ENCODE peak calls at places on chromosomes 7 and 10, in nine cellular contexts. E is H9, P is brain microvascular endothelial cell, W is lower lobe of right lung, X is substantia nigra, A is HepG2, D is caudate nucleus, N is neural progenitor cell, F is A549. S is an unnamed sample.

GRCh38 chr7:91465595-91466061 is 201.4 kb downstream of the FZD1 start:
- DNase-seq in E (no peak), P (peak), W (no peak), X (no peak), A (no peak), D (no peak), N (no peak), F (no peak), S (no peak)

GRCh38 chr10:126240483-126240882 is 147.8 kb downstream of the ADAM12 start:
- DNase-seq in E (no peak), P (peak), W (no peak), X (no peak), A (no peak), D (no peak), N (peak), F (no peak), S (no peak)

GRCh38 chr7:108181073-108181985 is 51.2 kb upstream of the LAMB4 start:
- DNase-seq in E (peak), P (peak), W (no peak), X (no peak), A (peak), D (no peak), N (peak), F (peak), S (no peak)

GRCh38 chr7:95578299-95578855 is 17.9 kb downstream of the PDK4 start:
- DNase-seq in E (no peak), P (no peak), W (no peak), X (no peak), A (no peak), D (no peak), N (no peak), F (no peak), S (no peak)

GRCh38 chr10:126734015-126734414 is 63.5 kb upstream of the C10orf90 start:
- DNase-seq in E (no peak), P (no peak), W (no peak), X (no peak), A (no peak), D (no peak), N (no peak), F (no peak), S (no peak)

GRCh38 chr7:16114633-16115032 is 306.7 kb downstream of the CRPPA start:
- DNase-seq in E (no peak), P (no peak), W (no peak), X (no peak), A (no peak), D (no peak), N (no peak), F (peak), S (peak)

GRCh38 chr7:117119192-117119924 is 166.1 kb downstream of the ST7 start:
- DNase-seq in E (peak), P (peak), W (peak), X (peak), A (peak), D (peak), N (peak), F (peak), S (peak)

GRCh38 chr7:32217841-32218467 is 147.7 kb upstream of the PDE1C start:
- DNase-seq in E (no peak), P (no peak), W (no peak), X (no peak), A (no peak), D (no peak), N (no peak), F (no peak), S (no peak)

GRCh38 chr7:25947669-25948516 is 204.1 kb upstream of the NFE2L3 start:
- DNase-seq in E (no peak), P (no peak), W (no peak), X (no peak), A (no peak), D (no peak), N (no peak), F (no peak), S (no peak)

GRCh38 chr7:47088329-47089067 is 493.4 kb downstream of the TNS3 start:
- DNase-seq in E (peak), P (peak), W (peak), X (peak), A (peak), D (no peak), N (peak), F (peak), S (peak)

GRCh38 chr10:11936389-11937152 is 106.0 kb downstream of the UPF2 start:
- DNase-seq in E (peak), P (no peak), W (no peak), X (no peak), A (no peak), D (no peak), N (peak), F (no peak), S (no peak)

GRCh38 chr10:96720422-96721206 is at the start of gene PIK3AP1:
- DNase-seq in E (peak), P (no peak), W (peak), X (peak), A (no peak), D (no peak), N (peak), F (peak), S (no peak)

GRCh38 chr10:96345250-96345649 is 13.6 kb downstream of the OPALIN start:
- DNase-seq in E (peak), P (no peak), W (no peak), X (no peak), A (no peak), D (no peak), N (no peak), F (no peak), S (no peak)

GRCh38 chr10:101609481-101609880 is 21.4 kb downstream of the DPCD start:
- DNase-seq in E (no peak), P (peak), W (no peak), X (no peak), A (no peak), D (no peak), N (no peak), F (no peak), S (peak)

GRCh38 chr7:51229106-51229537 is 87.5 kb downstream of the COBL start:
- DNase-seq in E (peak), P (no peak), W (no peak), X (no peak), A (no peak), D (no peak), N (peak), F (no peak), S (no peak)

GRCh38 chr7:51228386-51228958 is 88.1 kb downstream of the COBL start:
- DNase-seq in E (no peak), P (no peak), W (no peak), X (no peak), A (no peak), D (no peak), N (no peak), F (no peak), S (no peak)

GRCh38 chr7:51230723-51231122 is 85.9 kb downstream of the COBL start:
- DNase-seq in E (no peak), P (no peak), W (no peak), X (no peak), A (no peak), D (no peak), N (no peak), F (no peak), S (no peak)

GRCh38 chr7:51230324-51230625 is 86.3 kb downstream of the COBL start:
- DNase-seq in E (no peak), P (no peak), W (no peak), X (no peak), A (no peak), D (no peak), N (no peak), F (no peak), S (no peak)

GRCh38 chr7:51229620-51230323 is 86.8 kb downstream of the COBL start:
- DNase-seq in E (peak), P (no peak), W (no peak), X (no peak), A (no peak), D (no peak), N (no peak), F (no peak), S (no peak)
- H3K27ac ChIP-seq in E (no peak), P (no peak), W (no peak), X (peak), A (no peak), D (peak), N (no peak), F (no peak), S (no peak)

GRCh38 chr7:71594746-71595145 is 462.8 kb downstream of the GALNT17 start:
- DNase-seq in E (no peak), P (peak), W (no peak), X (no peak), A (no peak), D (no peak), N (no peak), F (no peak), S (no peak)

GRCh38 chr7:71591876-71592275 is 459.9 kb downstream of the GALNT17 start:
- DNase-seq in E (no peak), P (no peak), W (no peak), X (no peak), A (no peak), D (no peak), N (no peak), F (no peak), S (no peak)

GRCh38 chr7:71598553-71598952 is 466.6 kb downstream of the GALNT17 start:
- DNase-seq in E (no peak), P (peak), W (no peak), X (no peak), A (no peak), D (no peak), N (no peak), F (no peak), S (no peak)

GRCh38 chr7:71595176-71595575 is 463.2 kb downstream of the GALNT17 start:
- DNase-seq in E (no peak), P (no peak), W (no peak), X (no peak), A (no peak), D (no peak), N (no peak), F (no peak), S (no peak)
- H3K27ac ChIP-seq in E (no peak), P (no peak), W (no peak), X (no peak), A (no peak), D (no peak), N (no peak), F (no peak), S (no peak)

DNA sequence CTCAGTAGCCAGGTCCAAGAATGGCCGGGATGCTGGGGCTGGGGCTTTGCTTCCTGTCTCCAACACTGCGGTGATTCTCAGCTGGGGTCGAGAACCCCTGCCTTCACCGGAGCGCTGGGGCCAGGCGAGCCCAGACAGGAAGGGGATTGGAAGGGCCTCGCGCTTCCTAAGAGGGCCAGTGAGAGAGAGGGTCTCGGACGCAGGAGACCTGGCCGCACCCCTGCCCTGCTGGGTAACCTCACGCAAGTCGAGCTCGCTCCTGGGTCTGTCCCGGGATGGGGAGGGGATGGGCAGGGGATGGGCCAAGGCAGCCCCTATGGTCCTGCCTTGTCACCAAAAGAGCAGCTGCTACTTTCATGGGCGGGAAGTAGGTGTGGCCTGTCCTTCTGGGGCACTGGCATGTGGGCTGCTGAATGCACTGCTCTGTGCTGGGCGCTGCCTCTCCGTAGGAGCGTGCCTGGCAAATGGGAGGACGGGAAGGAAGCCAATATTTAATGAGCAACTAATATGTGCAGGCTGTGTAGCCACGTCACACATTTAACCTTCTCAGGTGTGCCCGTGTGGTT is 20.0 kb downstream of the KCNK18 start:
- DNase-seq in E (peak), P (no peak), W (no peak), X (no peak), A (no peak), D (no peak), N (peak), F (peak), S (no peak)
- H3K27ac ChIP-seq in E (no peak), P (no peak), W (no peak), X (no peak), A (no peak), D (no peak), N (no peak), F (peak), S (no peak)

GRCh38 chr10:71342850-71343773 is 24.1 kb downstream of the SLC29A3 start:
- DNase-seq in E (no peak), P (no peak), W (no peak), X (no peak), A (peak), D (no peak), N (no peak), F (peak), S (no peak)
- H3K27ac ChIP-seq in E (no peak), P (no peak), W (peak), X (no peak), A (peak), D (no peak), N (no peak), F (peak), S (no peak)

GRCh38 chr10:121069061-121069850 is 218.1 kb downstream of the WDR11 start:
- DNase-seq in E (no peak), P (no peak), W (no peak), X (no peak), A (no peak), D (no peak), N (no peak), F (peak), S (no peak)
- H3K27ac ChIP-seq in E (no peak), P (no peak), W (no peak), X (no peak), A (no peak), D (no peak), N (no peak), F (no peak), S (no peak)

DNA sequence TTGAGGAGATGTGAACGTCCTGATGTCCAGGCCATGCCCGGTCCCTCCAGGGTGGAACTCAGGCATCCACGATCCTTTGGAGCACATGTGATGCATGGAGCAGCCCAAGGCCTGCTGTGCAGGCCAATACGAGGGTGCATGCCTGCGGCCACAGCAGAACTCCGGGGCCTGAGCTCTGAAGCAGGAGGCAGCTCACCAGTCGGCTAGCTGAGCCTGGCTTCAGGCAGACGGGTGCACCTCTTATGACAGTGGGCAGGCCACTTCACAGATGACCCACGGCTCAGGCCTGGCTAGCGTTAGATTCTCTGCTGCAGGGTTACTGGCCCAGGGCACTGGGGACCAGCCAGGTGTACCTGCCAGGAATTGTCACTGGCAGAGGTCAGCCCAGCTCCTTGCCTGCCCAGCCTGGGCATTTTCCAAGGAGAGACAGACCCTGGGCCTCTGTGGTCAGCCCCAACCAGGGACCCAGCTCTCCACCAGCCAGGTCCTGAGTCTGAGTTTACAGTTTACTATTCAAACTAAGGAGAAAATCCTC is 29.6 kb upstream of the INPP5A start:
- DNase-seq in E (peak), P (no peak), W (no peak), X (no peak), A (no peak), D (no peak), N (no peak), F (no peak), S (no peak)
- H3K27ac ChIP-seq in E (no peak), P (no peak), W (no peak), X (no peak), A (no peak), D (no peak), N (no peak), F (no peak), S (no peak)

S was measured in SJSA1.